ENCODE peak calls at places on chromosomes 7 and 10, in four cellular contexts. S is cardiac muscle cell, V is IMR-90, N is GM23338. W is an unnamed sample.
A peak's percentile ranks its signal among the peaks of the same experiment; 100 is the strongest.

GRCh38 chr10:99395750-99396445 is 34.5 kb downstream of the GOT1 start:
- DNase-seq in S (no peak), N (no peak), V (peak; percentile 83), W (no peak)

GRCh38 chr7:114293289-114294012 is 121.2 kb upstream of the FOXP2 start:
- DNase-seq in S (no peak), V (no peak), N (no peak), W (no peak)

GRCh38 chr7:5679741-5680473 is 101.6 kb downstream of the RNF216 start:
- DNase-seq in V (no peak), S (no peak), N (no peak), W (no peak)

GRCh38 chr10:34049469-34049868 is 715.0 kb upstream of the NRP1 start:
- DNase-seq in N (no peak), V (peak; percentile 18), S (no peak), W (no peak)

GRCh38 chr7:30148951-30149459 is 14.2 kb downstream of the MTURN start:
- DNase-seq in N (peak; percentile 27), V (no peak), S (no peak), W (no peak)

GRCh38 chr10:133614830-133615580 is 11.6 kb downstream of the FRG2B start:
- DNase-seq in N (no peak), V (no peak), S (no peak), W (no peak)

GRCh38 chr7:123787227-123788007 is 38.6 kb upstream of the WASL start:
- DNase-seq in N (no peak), V (no peak), S (no peak), W (no peak)

GRCh38 chr7:82020076-82020475 is 250.2 kb upstream of the HGF start:
- DNase-seq in N (no peak), S (peak; percentile 10), V (no peak), W (peak; percentile 47)

GRCh38 chr7:24827589-24827988 is 70.3 kb upstream of the GSDME start:
- DNase-seq in N (no peak), V (peak; percentile 87), S (no peak), W (no peak)

GRCh38 chr10:60114765-60115586 is 208.6 kb upstream of the CCDC6 start:
- DNase-seq in V (peak; percentile 69), S (peak; percentile 72), N (peak; percentile 89), W (peak; percentile 15)

GRCh38 chr7:148135997-148136396 is 454.6 kb upstream of the C7orf33 start:
- DNase-seq in N (no peak), S (no peak), V (no peak), W (no peak)

GRCh38 chr7:94687810-94688209 is 31.9 kb upstream of the SGCE start:
- DNase-seq in V (peak; percentile 39), S (no peak), N (no peak), W (no peak)

GRCh38 chr10:46518028-46518725 is 38.3 kb downstream of the GPRIN2 start:
- DNase-seq in V (no peak), N (no peak), S (no peak), W (no peak)

GRCh38 chr10:102065561-102066420 is 642 bp downstream of the HPS6 start:
- DNase-seq in N (peak; percentile 76), V (peak; percentile 13), S (peak; percentile 66), W (peak; percentile 48)

GRCh38 chr10:68625316-68625921 is 65.3 kb downstream of the TET1 start:
- DNase-seq in N (no peak), S (no peak), V (no peak), W (no peak)

GRCh38 chr7:96236198-96237039 is 85.5 kb downstream of the SLC25A13 start:
- DNase-seq in N (no peak), V (peak; percentile 95), S (peak; percentile 8), W (peak; percentile 55)

GRCh38 chr7:120272896-120273475 is at the start of gene KCND2:
- DNase-seq in S (peak; percentile 43), V (no peak), N (peak; percentile 79), W (peak; percentile 9)

GRCh38 chr10:63236113-63236935 is 103.2 kb downstream of the NRBF2 start:
- DNase-seq in V (peak; percentile 96), S (no peak), N (no peak), W (no peak)

GRCh38 chr10:97919012-97919411 is 69.4 kb downstream of the GOLGA7B start:
- DNase-seq in V (no peak), N (no peak), S (no peak), W (no peak)

GRCh38 chr10:105837951-105838350 is 1196.9 kb downstream of the SORCS3 start:
- DNase-seq in S (no peak), N (peak; percentile 25), V (no peak), W (no peak)

GRCh38 chr7:137454169-137455166 is 110.9 kb upstream of the PTN start:
- DNase-seq in V (peak; percentile 93), N (peak; percentile 66), S (peak; percentile 92), W (no peak)

GRCh38 chr10:75772153-75772887 is 340.9 kb downstream of the LRMDA start:
- DNase-seq in S (no peak), N (no peak), V (no peak), W (no peak)

GRCh38 chr7:11427686-11428273 is 404.2 kb downstream of the THSD7A start:
- DNase-seq in N (peak; percentile 81), V (peak; percentile 56), S (peak; percentile 66), W (peak; percentile 30)

GRCh38 chr7:69817096-69817495 is 218.8 kb downstream of the AUTS2 start:
- DNase-seq in N (no peak), S (no peak), V (peak; percentile 3), W (no peak)

GRCh38 chr10:541750-542371 is 147.6 kb downstream of the DIP2C start:
- DNase-seq in S (no peak), N (no peak), V (no peak), W (peak; percentile 83)

GRCh38 chr7:98899816-98900215 is 21.5 kb downstream of the TRRAP start:
- DNase-seq in V (no peak), S (no peak), N (no peak), W (no peak)

GRCh38 chr10:119786117-119786769 is 60.4 kb downstream of the INPP5F start:
- DNase-seq in S (peak; percentile 61), V (peak; percentile 78), N (peak; percentile 91), W (no peak)

GRCh38 chr10:114715171-114715670 is 57.1 kb upstream of the ABLIM1 start:
- DNase-seq in V (peak; percentile 67), S (no peak), N (no peak), W (no peak)

GRCh38 chr10:100043796-100044195 is 34.0 kb upstream of the DNMBP start:
- DNase-seq in N (no peak), S (no peak), V (peak; percentile 40), W (no peak)

DNA sequence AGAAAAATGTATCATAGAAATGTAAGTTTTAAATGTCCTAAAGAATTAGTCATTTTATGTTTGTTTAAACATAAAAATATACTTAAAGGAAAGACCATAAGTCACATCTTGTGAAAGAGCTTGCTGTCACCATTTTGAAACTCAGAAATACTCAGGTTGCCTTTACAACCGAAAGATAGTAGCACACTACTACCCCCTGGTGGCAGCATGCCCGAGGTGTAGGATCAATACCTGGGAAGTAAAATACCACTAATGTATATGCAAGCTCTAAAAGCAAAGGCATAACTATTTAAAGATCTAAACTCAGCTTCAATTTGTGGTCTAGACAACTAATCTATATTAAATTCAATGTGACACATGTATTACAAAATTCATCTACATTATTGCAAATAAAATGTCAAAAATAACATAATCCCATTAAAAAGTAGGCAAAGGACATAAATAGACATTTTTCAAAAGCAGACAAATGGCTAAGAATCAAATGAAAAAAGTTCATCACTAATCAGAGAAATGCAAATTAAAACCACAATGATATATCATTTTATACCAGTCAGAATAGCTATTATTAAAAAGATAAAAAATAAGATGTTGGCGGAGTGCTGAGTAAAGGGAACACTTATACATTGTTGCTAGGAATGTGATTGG is 47.7 kb upstream of the FGL2 start:
- DNase-seq in S (peak; percentile 89), V (peak; percentile 83), N (peak; percentile 94), W (peak; percentile 84)
- TF ChIP-seq CTCF in S (peak; percentile 77), V (peak; percentile 84), N (peak; percentile 86), W (peak; percentile 89)

DNA sequence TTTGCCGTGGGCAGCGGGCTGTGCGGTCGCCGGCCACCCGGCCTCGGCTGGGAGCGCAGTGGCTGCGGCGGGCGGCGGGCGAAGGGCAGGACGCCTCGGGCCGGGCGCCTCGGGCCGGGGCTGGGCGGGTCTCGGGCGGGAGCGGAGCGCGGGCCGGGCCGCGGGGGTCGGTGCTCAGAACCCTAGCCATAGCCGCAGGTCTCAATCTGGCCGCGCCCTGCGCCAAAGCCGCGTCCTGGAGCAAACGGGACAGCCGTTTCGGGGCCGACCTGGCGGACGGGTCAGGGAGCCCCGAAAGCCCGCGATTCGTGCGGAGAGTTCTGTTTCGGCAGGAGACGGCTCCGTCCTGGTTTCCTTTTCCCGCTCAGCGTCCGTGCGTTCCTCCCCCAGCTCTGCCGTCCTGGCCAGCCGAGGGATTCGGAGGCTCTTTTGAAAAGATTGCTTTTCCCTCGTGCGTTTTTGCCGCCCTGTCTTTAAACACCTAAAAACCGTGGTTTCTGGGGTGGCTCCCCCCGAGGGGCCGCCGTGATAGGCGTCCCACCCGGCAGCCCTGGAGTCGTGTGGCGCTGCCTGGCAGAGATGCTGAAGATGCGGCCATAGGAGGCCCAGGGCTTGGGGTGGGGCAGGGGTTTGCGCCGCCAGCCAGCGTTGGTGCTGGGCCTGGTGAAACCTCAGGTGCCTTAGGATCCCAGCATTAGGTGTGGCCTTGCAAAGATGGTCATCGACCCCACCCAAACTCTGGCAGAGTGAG is 727 bp downstream of the RET start:
- DNase-seq in N (peak; percentile 63), V (no peak), S (peak; percentile 6), W (no peak)
- H3K27me3 ChIP-seq in N (peaks cover 39% of the 10 kb centered on the region), V (peaks cover 45% of the 10 kb centered on the region), S (peaks cover 68% of the 10 kb centered on the region), W (no peaks in the 10 kb centered on the region)

DNA sequence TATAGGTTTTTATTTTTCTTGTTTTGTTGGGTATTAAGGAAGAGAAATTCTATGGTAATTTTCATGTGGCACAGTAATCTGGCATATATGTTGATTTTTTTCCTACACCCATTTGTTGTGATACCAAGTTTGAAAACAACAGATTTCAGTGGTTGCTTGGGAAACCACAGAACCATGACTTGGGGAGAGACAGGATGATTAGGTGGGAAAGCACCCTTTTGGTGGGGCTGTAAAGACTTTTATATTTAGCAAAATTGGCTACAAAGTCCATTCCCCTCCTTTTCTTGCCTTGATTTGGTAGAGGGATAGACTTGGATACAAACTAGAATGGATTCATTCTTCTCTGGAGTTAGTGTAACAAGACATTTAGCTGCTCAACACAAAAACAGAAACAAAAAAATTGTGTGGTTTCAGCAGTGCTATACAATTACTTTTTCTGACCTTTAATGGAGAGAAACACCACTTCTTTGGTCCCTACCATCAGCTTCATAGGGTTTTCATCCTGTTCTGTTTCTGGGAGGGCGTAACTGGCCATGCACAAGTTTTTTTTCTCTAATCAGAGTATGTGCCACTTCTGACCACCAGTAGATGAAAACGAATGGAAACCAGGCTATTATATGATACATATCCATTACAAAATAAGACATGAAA is 52.7 kb downstream of the FIGNL1 start:
- DNase-seq in S (no peak), V (no peak), N (no peak), W (no peak)
- H3K36me3 ChIP-seq in S (no peaks in the 10 kb centered on the region), V (no peaks in the 10 kb centered on the region), N (no peaks in the 10 kb centered on the region), W (no peaks in the 10 kb centered on the region)

DNA sequence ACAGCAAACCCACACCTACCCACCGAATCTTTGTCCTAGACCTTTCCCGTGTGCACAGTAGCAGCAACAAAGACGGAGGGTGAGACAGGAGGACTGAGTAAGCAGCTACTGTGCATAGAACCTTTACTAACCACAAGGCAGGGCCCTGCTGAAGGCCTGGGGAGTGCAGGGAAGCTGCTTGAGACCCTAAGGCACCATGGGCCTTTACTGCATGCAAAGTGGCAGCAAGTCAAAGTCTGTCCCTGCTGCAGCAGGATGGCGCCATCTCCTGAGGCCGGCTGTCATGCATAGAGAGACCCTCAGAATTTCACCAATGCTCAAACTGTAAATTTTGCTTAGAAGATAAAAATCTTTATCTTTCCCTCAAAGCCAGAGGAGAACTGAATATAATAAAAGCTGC is 610.5 kb downstream of the ACTR3B start:
- DNase-seq in S (no peak), N (no peak), V (no peak), W (no peak)
- TF ChIP-seq CTCF in S (no peak), N (no peak), V (no peak), W (no peak)

GRCh38 chr7:150519310-150519709 is 4.6 kb downstream of the GIMAP7 start:
- DNase-seq in S (no peak), V (no peak), N (no peak), W (no peak)
- H3K27me3 ChIP-seq in S (no peaks in the 10 kb centered on the region), V (no peaks in the 10 kb centered on the region), N (peaks cover 2% of the 10 kb centered on the region), W (peaks cover 28% of the 10 kb centered on the region)